ENCODE peak calls at places on chromosomes 11 and 22, in ten cellular contexts. H is gastrocnemius medialis, D is fibroblast of lung, V is lung, R is spleen, C is mucosa of descending colon, X is left ventricle myocardium inferior, L is GM23338, T is pancreas, I is mesendoderm. P is an unnamed sample. For H3K4me1, the result is how much of the 10 kb centered on the place peaks cover.

GRCh38 chr11:30392221-30392784 is 69.4 kb downstream of the ARL14EP start:
- DNase-seq in H (no peak), D (peak), V (no peak), R (no peak), C (no peak), X (no peak), L (no peak), T (no peak), I (no peak), P (no peak)

GRCh38 chr22:36569999-36570398 is 41.0 kb upstream of the EIF3D start:
- DNase-seq in H (no peak), D (peak), V (no peak), R (no peak), C (no peak), X (no peak), L (peak), T (no peak), I (peak), P (no peak)

GRCh38 chr11:3126207-3126865 is 38.8 kb downstream of the OSBPL5 start:
- DNase-seq in H (peak), D (no peak), V (peak), R (peak), C (peak), X (peak), L (no peak), T (peak), I (no peak), P (peak)

GRCh38 chr11:45902452-45903380 is 4.4 kb downstream of the FREY1 start:
- DNase-seq in H (no peak), D (no peak), V (no peak), R (no peak), C (no peak), X (no peak), L (no peak), T (peak), I (no peak), P (peak)

GRCh38 chr22:38270091-38270972 is 2.5 kb downstream of the TMEM184B start:
- DNase-seq in H (no peak), D (no peak), V (no peak), R (no peak), C (no peak), X (no peak), L (no peak), T (no peak), I (no peak), P (no peak)

GRCh38 chr11:1219446-1219835 is 3.4 kb upstream of the MUC5B start:
- DNase-seq in H (no peak), D (no peak), V (no peak), R (peak), C (no peak), X (no peak), L (no peak), T (peak), I (no peak), P (peak)

GRCh38 chr11:33195391-33196190 is 34.3 kb upstream of the CSTF3 start:
- DNase-seq in H (no peak), D (peak), V (no peak), R (no peak), C (no peak), X (no peak), L (no peak), T (no peak), I (no peak), P (no peak)

GRCh38 chr11:19802773-19803293 is 90.2 kb downstream of the NAV2 start:
- DNase-seq in H (no peak), D (peak), V (no peak), R (no peak), C (peak), X (no peak), L (no peak), T (no peak), I (no peak), P (no peak)

GRCh38 chr11:47916361-47916841 is 64.0 kb upstream of the PTPRJ start:
- DNase-seq in H (no peak), D (no peak), V (no peak), R (no peak), C (peak), X (peak), L (no peak), T (peak), I (peak), P (peak)

GRCh38 chr11:120131941-120132644 is 5.8 kb downstream of the TRIM29 start:
- DNase-seq in H (no peak), D (no peak), V (no peak), R (peak), C (peak), X (peak), L (no peak), T (no peak), I (no peak), P (peak)

GRCh38 chr11:19200410-19201201 is 1.2 kb downstream of the CSRP3 start:
- DNase-seq in H (peak), D (peak), V (no peak), R (no peak), C (peak), X (no peak), L (no peak), T (no peak), I (no peak), P (no peak)

GRCh38 chr11:102197759-102198158 is 87.5 kb downstream of the YAP1 start:
- DNase-seq in H (no peak), D (no peak), V (no peak), R (no peak), C (no peak), X (no peak), L (peak), T (no peak), I (peak), P (no peak)

GRCh38 chr11:31240340-31240904 is 129.1 kb downstream of the DCDC1 start:
- DNase-seq in H (no peak), D (peak), V (no peak), R (no peak), C (peak), X (no peak), L (peak), T (no peak), I (peak), P (no peak)

GRCh38 chr22:36743591-36744412 is 32.1 kb downstream of the IFT27 start:
- DNase-seq in H (no peak), D (no peak), V (no peak), R (no peak), C (no peak), X (no peak), L (no peak), T (no peak), I (no peak), P (peak)

GRCh38 chr22:37771081-37771480 is 36.7 kb upstream of the GCAT start:
- DNase-seq in H (no peak), D (no peak), V (no peak), R (no peak), C (no peak), X (no peak), L (no peak), T (no peak), I (no peak), P (no peak)

GRCh38 chr11:68412593-68413475 is 47.7 kb upstream of the PPP6R3 start:
- DNase-seq in H (peak), D (peak), V (no peak), R (no peak), C (no peak), X (peak), L (no peak), T (no peak), I (no peak), P (no peak)

GRCh38 chr11:38274031-38274430 is 1676.0 kb upstream of the RAG2 start:
- DNase-seq in H (no peak), D (peak), V (no peak), R (no peak), C (no peak), X (no peak), L (no peak), T (no peak), I (peak), P (no peak)

GRCh38 chr11:14577835-14578529 is 57.8 kb upstream of the PSMA1 start:
- DNase-seq in H (no peak), D (no peak), V (no peak), R (no peak), C (no peak), X (no peak), L (no peak), T (no peak), I (no peak), P (no peak)

GRCh38 chr11:36306888-36307287 is 10.8 kb downstream of the PRR5L start:
- DNase-seq in H (no peak), D (peak), V (no peak), R (no peak), C (no peak), X (no peak), L (peak), T (no peak), I (peak), P (no peak)

GRCh38 chr22:29037340-29037932 is 24.2 kb downstream of the C22orf31 start:
- DNase-seq in H (no peak), D (no peak), V (no peak), R (no peak), C (no peak), X (no peak), L (no peak), T (no peak), I (no peak), P (no peak)

GRCh38 chr22:19058713-19059451 is 63.3 kb downstream of the DGCR2 start:
- DNase-seq in H (no peak), D (no peak), V (no peak), R (peak), C (no peak), X (no peak), L (no peak), T (peak), I (no peak), P (peak)

GRCh38 chr11:84686726-84687125 is 940.4 kb downstream of the DLG2 start:
- DNase-seq in H (no peak), D (no peak), V (no peak), R (no peak), C (no peak), X (no peak), L (peak), T (no peak), I (peak), P (no peak)

GRCh38 chr11:61737636-61738386 is 14.6 kb upstream of the MYRF start:
- DNase-seq in H (no peak), D (no peak), V (no peak), R (no peak), C (no peak), X (no peak), L (no peak), T (peak), I (peak), P (no peak)

GRCh38 chr11:110497204-110497987 is 67.6 kb downstream of the FDX1 start:
- DNase-seq in H (no peak), D (no peak), V (no peak), R (no peak), C (no peak), X (no peak), L (no peak), T (no peak), I (no peak), P (no peak)

GRCh38 chr11:110128161-110128560 is 35.0 kb downstream of the ZC3H12C start:
- DNase-seq in H (no peak), D (peak), V (no peak), R (no peak), C (no peak), X (no peak), L (peak), T (no peak), I (peak), P (no peak)

GRCh38 chr11:5476184-5476819 is 12.2 kb upstream of the OR52D1 start:
- DNase-seq in H (no peak), D (peak), V (no peak), R (no peak), C (peak), X (no peak), L (peak), T (no peak), I (peak), P (no peak)

GRCh38 chr11:82752801-82753200 is 19.1 kb upstream of the FAM181B start:
- DNase-seq in H (no peak), D (no peak), V (no peak), R (no peak), C (no peak), X (no peak), L (no peak), T (no peak), I (no peak), P (no peak)

GRCh38 chr22:29306175-29306829 is at the start of gene GAS2L1:
- DNase-seq in H (peak), D (peak), V (peak), R (peak), C (peak), X (peak), L (peak), T (peak), I (peak), P (peak)

GRCh38 chr11:114167355-114168085 is 108.0 kb downstream of the ZBTB16 start:
- DNase-seq in H (no peak), D (peak), V (no peak), R (no peak), C (no peak), X (no peak), L (no peak), T (no peak), I (no peak), P (no peak)

GRCh38 chr11:1567052-1567720 is 4.9 kb downstream of the DUSP8 start:
- DNase-seq in H (no peak), D (no peak), V (no peak), R (peak), C (peak), X (no peak), L (no peak), T (peak), I (no peak), P (peak)

GRCh38 chr22:44728761-44729261 is 23.6 kb upstream of the ARHGAP8 start:
- DNase-seq in H (no peak), D (no peak), V (no peak), R (no peak), C (no peak), X (peak), L (no peak), T (peak), I (no peak), P (peak)

GRCh38 chr11:61195710-61196109 is 7.6 kb upstream of the PGA3 start:
- DNase-seq in H (no peak), D (no peak), V (no peak), R (no peak), C (no peak), X (no peak), L (no peak), T (no peak), I (no peak), P (peak)

GRCh38 chr11:67367014-67367835 is 6.2 kb downstream of the CLCF1 start:
- DNase-seq in H (no peak), D (peak), V (no peak), R (peak), C (no peak), X (no peak), L (no peak), T (no peak), I (no peak), P (no peak)
- H3K4me1 ChIP-seq in H (under half), D (under half), V (under half), R (half or more), C (under half), X (under half), L (under half), T (under half), I (under half), P (under half)

DNA sequence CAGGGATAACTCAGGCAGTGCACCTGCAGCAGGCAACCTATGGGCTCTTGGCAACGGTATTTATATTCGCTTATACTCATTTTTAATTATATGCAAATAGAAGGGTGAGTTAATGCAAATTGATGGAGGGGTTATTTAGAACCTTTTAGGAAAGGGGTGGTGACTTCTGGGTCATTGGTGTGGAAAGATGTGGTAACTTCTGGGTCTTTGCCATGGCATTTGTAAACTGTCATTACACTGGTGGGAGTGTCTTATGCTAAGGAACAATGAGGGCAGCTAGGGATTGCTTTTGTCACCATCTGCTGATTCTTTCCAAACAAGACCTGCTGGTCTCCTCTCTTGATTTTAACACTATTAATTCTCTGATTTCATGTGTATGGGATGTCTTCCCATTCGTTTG is 11.7 kb upstream of the KAT5 start:
- DNase-seq in H (no peak), D (no peak), V (no peak), R (no peak), C (no peak), X (no peak), L (no peak), T (no peak), I (no peak), P (no peak)
- H3K4me1 ChIP-seq in H (under half), D (under half), V (under half), R (under half), C (under half), X (under half), L (under half), T (under half), I (under half), P (under half)

GRCh38 chr22:46114518-46115387 is 35.6 kb upstream of the PPARA start:
- DNase-seq in H (no peak), D (no peak), V (no peak), R (no peak), C (no peak), X (no peak), L (no peak), T (no peak), I (no peak), P (no peak)
- H3K4me1 ChIP-seq in H (half or more), D (half or more), V (under half), R (under half), C (under half), X (half or more), L (under half), T (under half), I (under half), P (under half)

DNA sequence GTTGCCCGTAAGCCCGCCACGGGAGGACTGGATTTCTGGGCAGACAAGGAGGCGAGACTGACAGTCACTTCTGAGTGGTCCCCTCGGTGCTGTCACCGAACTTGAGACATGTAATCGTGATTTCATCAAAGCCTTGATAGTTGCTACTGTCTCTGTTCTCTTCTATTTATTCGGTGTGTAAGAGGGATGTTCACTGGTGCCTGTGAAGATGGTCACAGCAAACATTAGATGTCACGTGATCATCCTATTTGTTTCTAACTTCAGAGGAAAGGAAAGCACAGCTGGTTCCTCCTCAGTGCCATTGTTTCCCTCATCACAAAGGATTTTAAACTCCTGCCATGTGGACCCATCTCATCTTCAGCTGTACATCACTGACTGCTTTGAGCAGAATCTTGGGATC is 73.1 kb upstream of the CLMP start:
- DNase-seq in H (no peak), D (no peak), V (no peak), R (no peak), C (no peak), X (no peak), L (no peak), T (no peak), I (no peak), P (no peak)
- H3K4me1 ChIP-seq in H (under half), D (under half), V (under half), R (under half), C (under half), X (under half), L (under half), T (under half), I (under half), P (under half)

GRCh38 chr22:33568934-33569496 is 351.3 kb downstream of the LARGE1 start:
- DNase-seq in H (no peak), D (no peak), V (no peak), R (no peak), C (no peak), X (no peak), L (peak), T (no peak), I (peak), P (no peak)
- H3K4me1 ChIP-seq in H (under half), D (under half), V (under half), R (under half), C (under half), X (half or more), L (under half), T (under half), I (under half), P (under half)

GRCh38 chr11:13117344-13117743 is 108.2 kb downstream of the RASSF10 start:
- DNase-seq in H (no peak), D (no peak), V (no peak), R (no peak), C (no peak), X (no peak), L (no peak), T (no peak), I (no peak), P (no peak)

GRCh38 chr11:13116491-13116890 is 107.4 kb downstream of the RASSF10 start:
- DNase-seq in H (no peak), D (no peak), V (no peak), R (no peak), C (no peak), X (no peak), L (no peak), T (no peak), I (no peak), P (no peak)

GRCh38 chr11:13119361-13119760 is 110.2 kb downstream of the RASSF10 start:
- DNase-seq in H (no peak), D (no peak), V (no peak), R (no peak), C (no peak), X (no peak), L (no peak), T (no peak), I (no peak), P (no peak)

GRCh38 chr11:13118691-13119090 is 109.6 kb downstream of the RASSF10 start:
- DNase-seq in H (no peak), D (no peak), V (no peak), R (no peak), C (no peak), X (no peak), L (no peak), T (no peak), I (no peak), P (no peak)

GRCh38 chr11:13118194-13118593 is 109.1 kb downstream of the RASSF10 start:
- DNase-seq in H (no peak), D (peak), V (no peak), R (no peak), C (no peak), X (no peak), L (no peak), T (no peak), I (no peak), P (no peak)
- H3K4me1 ChIP-seq in H (under half), D (under half), V (under half), R (under half), C (under half), X (under half), L (under half), T (under half), I (under half), P (under half)

P was measured in kidney.